ENCODE peak calls at places on chromosomes 16 and 17, in four cellular contexts. M, C, Q and O are unnamed samples.

GRCh38 chr17:8963665-8964258 is 1.7 kb downstream of the PIK3R5 start:
- DNase-seq in M (no peak), C (no peak), Q (no peak), O (no peak)

GRCh38 chr17:44919411-44919810 is 4.1 kb upstream of the GFAP start:
- DNase-seq in M (no peak), C (no peak), Q (no peak), O (no peak)

GRCh38 chr16:29809850-29810698 is 1.9 kb upstream of the PRRT2 start:
- DNase-seq in M (no peak), C (no peak), Q (peak), O (no peak)

GRCh38 chr17:58302171-58302918 is 21.6 kb upstream of the MPO start:
- DNase-seq in M (no peak), C (no peak), Q (no peak), O (no peak)

GRCh38 chr16:1283996-1284592 is 25.3 kb upstream of the UBE2I start:
- DNase-seq in M (no peak), C (no peak), Q (no peak), O (no peak)

GRCh38 chr17:31549121-31549524 is 157.6 kb downstream of the RAB11FIP4 start:
- DNase-seq in M (peak), C (no peak), Q (no peak), O (no peak)

GRCh38 chr16:53872248-53873221 is 168.6 kb downstream of the FTO start:
- DNase-seq in M (no peak), C (no peak), Q (no peak), O (no peak)

GRCh38 chr16:2791174-2791573 is 3.8 kb upstream of the PRSS33 start:
- DNase-seq in M (no peak), C (no peak), Q (no peak), O (no peak)

GRCh38 chr17:82940226-82941020 is 100.6 kb upstream of the ZNF750 start:
- DNase-seq in M (no peak), C (no peak), Q (no peak), O (no peak)

GRCh38 chr17:78999056-78999768 is 10.4 kb downstream of the CANT1 start:
- DNase-seq in M (no peak), C (no peak), Q (no peak), O (no peak)

GRCh38 chr16:2498531-2499253 is 15.1 kb upstream of the ATP6V0C start:
- DNase-seq in M (no peak), C (no peak), Q (no peak), O (no peak)

GRCh38 chr17:48539177-48539576 is 5.7 kb downstream of the HOXB2 start:
- DNase-seq in M (no peak), C (no peak), Q (no peak), O (no peak)

GRCh38 chr17:1324201-1324750 is 44.8 kb downstream of the TRARG1 start:
- DNase-seq in M (no peak), C (no peak), Q (peak), O (no peak)

GRCh38 chr16:12027091-12027490 is 50.6 kb downstream of the SNX29 start:
- DNase-seq in M (no peak), C (no peak), Q (no peak), O (no peak)

GRCh38 chr17:80678621-80679020 is 134.0 kb downstream of the RPTOR start:
- DNase-seq in M (no peak), C (no peak), Q (no peak), O (no peak)

GRCh38 chr17:34639706-34640425 is 60.5 kb downstream of the TMEM132E start:
- DNase-seq in M (no peak), C (no peak), Q (no peak), O (no peak)

GRCh38 chr17:44518032-44518431 is 14.8 kb upstream of the GPATCH8 start:
- DNase-seq in M (no peak), C (no peak), Q (no peak), O (no peak)

GRCh38 chr16:1978476-1979120 is 2.7 kb downstream of the NOXO1 start:
- DNase-seq in M (no peak), C (no peak), Q (no peak), O (no peak)

GRCh38 chr17:50332196-50332595 is 13.7 kb upstream of the XYLT2 start:
- DNase-seq in M (no peak), C (no peak), Q (no peak), O (no peak)

GRCh38 chr16:29900102-29900887 is at the start of gene ASPHD1:
- DNase-seq in M (peak), C (no peak), Q (peak), O (peak)

GRCh38 chr16:30482366-30482765 is 9.8 kb downstream of the ITGAL start:
- DNase-seq in M (no peak), C (no peak), Q (peak), O (no peak)

GRCh38 chr17:37826497-37827115 is 81.7 kb upstream of the HNF1B start:
- DNase-seq in M (no peak), C (no peak), Q (no peak), O (no peak)

GRCh38 chr16:75471723-75472634 is 7.5 kb upstream of the TMEM170A start:
- DNase-seq in M (peak), C (no peak), Q (peak), O (peak)

GRCh38 chr17:82101767-82102679 is 4.0 kb upstream of the FASN start:
- DNase-seq in M (peak), C (no peak), Q (no peak), O (no peak)

GRCh38 chr16:64826374-64826773 is 295.5 kb downstream of the CDH11 start:
- DNase-seq in M (no peak), C (no peak), Q (no peak), O (no peak)

GRCh38 chr17:73829676-73830280 is 185.5 kb upstream of the SDK2 start:
- DNase-seq in M (no peak), C (no peak), Q (no peak), O (no peak)

GRCh38 chr17:81018044-81018802 is 16.7 kb upstream of the BAIAP2 start:
- DNase-seq in M (no peak), C (peak), Q (peak), O (no peak)

GRCh38 chr17:83175551-83176271 is 96.3 kb downstream of the METRNL start:
- DNase-seq in M (no peak), C (no peak), Q (no peak), O (no peak)

GRCh38 chr17:14604920-14605599 is 304.2 kb downstream of the HS3ST3B1 start:
- DNase-seq in M (no peak), C (no peak), Q (no peak), O (no peak)

GRCh38 chr16:15993946-15994665 is 44.7 kb downstream of the ABCC1 start:
- DNase-seq in M (no peak), C (no peak), Q (no peak), O (no peak)

GRCh38 chr17:50693041-50693682 is 14.6 kb downstream of the ANKRD40 start:
- DNase-seq in M (peak), C (no peak), Q (no peak), O (no peak)

GRCh38 chr17:65018612-65019290 is 37.8 kb downstream of the GNA13 start:
- DNase-seq in M (no peak), C (no peak), Q (no peak), O (no peak)

GRCh38 chr17:49003557-49004511 is 6.6 kb downstream of the IGF2BP1 start:
- DNase-seq in M (no peak), C (no peak), Q (peak), O (no peak)

GRCh38 chr17:5430413-5430999 is 8.4 kb downstream of the C1QBP start:
- DNase-seq in M (no peak), C (no peak), Q (no peak), O (no peak)

GRCh38 chr17:40090234-40091111 is 9.9 kb downstream of the NR1D1 start:
- DNase-seq in M (no peak), C (no peak), Q (no peak), O (no peak)

GRCh38 chr16:86634290-86634689 is 55.9 kb downstream of the FOXL1 start:
- DNase-seq in M (no peak), C (no peak), Q (no peak), O (peak)

GRCh38 chr16:89708481-89708931 is 7.0 kb upstream of the SPATA2L start:
- DNase-seq in M (no peak), C (no peak), Q (no peak), O (no peak)

GRCh38 chr17:48487221-48487620 is 43.6 kb downstream of the HOXB1 start:
- DNase-seq in M (no peak), C (no peak), Q (no peak), O (no peak)

GRCh38 chr16:55668337-55669281 is 12.8 kb downstream of the SLC6A2 start:
- DNase-seq in M (peak), C (no peak), Q (no peak), O (no peak)

GRCh38 chr16:55667753-55668152 is 12.0 kb downstream of the SLC6A2 start:
- DNase-seq in M (no peak), C (no peak), Q (no peak), O (no peak)

GRCh38 chr16:55671206-55671973 is 15.6 kb downstream of the SLC6A2 start:
- DNase-seq in M (no peak), C (no peak), Q (no peak), O (no peak)

GRCh38 chr16:55671974-55672280 is 16.1 kb downstream of the SLC6A2 start:
- DNase-seq in M (no peak), C (no peak), Q (no peak), O (no peak)

DNA sequence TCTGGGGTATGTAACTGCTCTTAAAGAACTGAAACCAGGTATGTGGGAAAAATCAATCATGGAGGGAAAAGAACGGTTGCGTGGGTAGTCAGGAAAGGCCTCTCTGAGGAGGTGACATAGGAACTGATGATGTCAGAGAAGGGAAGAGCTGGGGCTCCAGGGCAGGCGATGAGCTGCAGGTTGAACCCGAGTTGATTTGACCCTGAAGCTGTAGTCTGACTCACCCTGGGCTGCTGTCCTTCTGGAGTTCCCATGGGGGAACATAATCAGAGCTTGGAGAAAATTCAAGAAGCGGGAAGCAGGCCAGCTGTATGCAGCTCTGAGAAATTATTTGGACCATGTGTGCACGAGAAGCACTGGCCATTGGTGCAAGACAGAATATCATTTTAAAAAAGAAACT is 16.7 kb downstream of the SLC6A2 start:
- DNase-seq in M (no peak), C (no peak), Q (no peak), O (no peak)
- TF ChIP-seq FOXK2 in M (no peak), C (no peak), Q (no peak), O (no peak)

DNA sequence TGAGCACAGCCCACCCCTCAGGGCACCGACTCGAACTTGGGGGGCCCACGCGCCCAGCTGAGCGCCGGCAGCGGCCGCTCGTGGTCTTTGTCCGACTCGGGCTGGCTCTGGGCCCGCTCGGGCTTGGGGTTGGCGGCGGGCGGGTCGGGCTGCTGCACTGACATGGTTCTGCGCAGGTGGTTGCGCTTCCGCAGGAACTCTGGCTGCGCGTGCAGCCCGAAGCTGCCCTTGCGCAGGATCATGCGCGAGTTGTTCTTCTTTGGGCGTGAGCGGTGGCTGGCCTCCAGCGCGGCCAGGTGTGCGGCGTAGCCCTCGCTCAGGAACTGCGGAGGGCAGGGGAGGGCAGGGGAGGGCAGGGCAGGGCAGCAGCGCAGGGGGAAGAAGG is 11.1 kb downstream of the PIMREG start:
- DNase-seq in M (no peak), C (no peak), Q (no peak), O (no peak)
- TF ChIP-seq FOXK2 in M (no peak), C (no peak), Q (no peak), O (no peak)

GRCh38 chr17:323721-324139 is 28.9 kb downstream of the RPH3AL start:
- DNase-seq in M (no peak), C (no peak), Q (no peak), O (no peak)

GRCh38 chr17:322006-322780 is 30.4 kb downstream of the RPH3AL start:
- DNase-seq in M (no peak), C (no peak), Q (no peak), O (no peak)

GRCh38 chr17:325270-325976 is 27.2 kb downstream of the RPH3AL start:
- DNase-seq in M (no peak), C (no peak), Q (no peak), O (no peak)

GRCh38 chr17:323181-323580 is 29.4 kb downstream of the RPH3AL start:
- DNase-seq in M (no peak), C (no peak), Q (no peak), O (no peak)

DNA sequence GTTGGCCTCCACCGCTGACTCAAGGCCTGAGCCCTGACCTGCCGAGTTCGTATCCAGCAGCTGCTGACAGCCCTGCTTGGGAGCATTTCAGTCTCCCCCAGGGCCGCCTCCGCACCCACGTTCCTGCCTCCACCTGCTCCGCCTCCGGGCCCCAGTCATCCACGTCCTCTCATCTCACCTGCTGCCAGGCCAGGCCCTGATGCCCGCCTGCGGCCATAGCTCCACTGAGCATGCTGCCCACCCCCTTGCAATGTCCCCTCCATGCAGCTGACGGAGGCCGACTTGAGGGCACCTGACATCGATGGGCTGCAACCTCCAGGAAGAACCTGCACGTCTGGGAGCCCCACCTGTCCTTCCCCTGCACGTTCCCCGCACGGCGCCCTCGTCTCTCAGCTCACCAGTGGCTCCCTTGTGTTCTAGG is 28.4 kb downstream of the RPH3AL start:
- DNase-seq in M (no peak), C (no peak), Q (no peak), O (no peak)
- TF ChIP-seq FOXK2 in M (no peak), C (no peak), Q (no peak), O (no peak)

GRCh38 chr17:68861602-68862001 is 93.6 kb downstream of the ABCA8 start:
- DNase-seq in M (no peak), C (no peak), Q (no peak), O (no peak)
- TF ChIP-seq FOXK2 in M (no peak), C (no peak), Q (no peak), O (no peak)

DNA sequence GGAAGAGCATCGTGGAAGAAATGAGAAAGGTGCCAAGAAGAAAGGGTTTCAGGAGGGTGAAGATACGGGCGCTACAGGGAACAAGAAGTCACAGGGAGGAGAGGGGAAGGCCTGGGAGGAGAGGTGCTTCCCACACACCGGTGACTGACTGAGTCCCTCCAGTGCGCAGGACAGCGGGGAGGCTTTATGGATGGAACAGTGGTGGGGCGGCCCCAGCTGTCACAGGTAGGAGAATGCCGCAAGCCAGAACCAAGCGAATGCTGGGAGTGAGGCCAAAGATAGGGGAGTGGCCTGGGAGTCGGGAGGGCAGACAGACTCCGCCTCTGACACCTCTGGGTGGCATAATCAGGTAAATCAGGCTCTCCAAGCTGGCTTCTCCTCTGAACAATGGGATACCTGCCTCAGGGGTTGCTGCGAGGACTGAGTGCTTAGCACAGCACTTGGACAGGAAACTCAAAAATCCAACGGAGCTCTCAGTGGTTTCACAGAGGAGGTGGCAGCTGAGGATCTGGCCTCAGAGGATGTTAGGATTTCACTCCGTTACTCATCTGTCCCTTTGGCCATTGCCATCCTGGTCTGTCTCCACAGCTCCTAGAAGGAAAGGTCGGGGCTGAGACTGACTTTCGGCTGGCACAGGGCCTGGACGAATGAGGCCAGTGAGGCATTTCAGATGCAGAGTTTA is 760 bp upstream of the CNP start:
- DNase-seq in M (peak), C (no peak), Q (peak), O (peak)
- TF ChIP-seq FOXK2 in M (no peak), C (no peak), Q (no peak), O (no peak)

GRCh38 chr17:61831099-61831498 is 32.2 kb downstream of the BRIP1 start:
- DNase-seq in M (no peak), C (no peak), Q (no peak), O (no peak)
- TF ChIP-seq FOXK2 in M (no peak), C (no peak), Q (no peak), O (no peak)